ENCODE peak calls at places on chromosomes 16 and 17, in ten cellular contexts. L is A549, T is heart left ventricle, H is breast epithelium, U is stomach, Z is Peyer's patch, J is HCT116, G is upper lobe of left lung, K is IMR-90, P is gastrocnemius medialis. E is an unnamed sample.

GRCh38 chr17:63686138-63686685 is 13.7 kb downstream of the LIMD2 start:
- DNase-seq in L (no peak), T (no peak), H (no peak), U (no peak), Z (no peak), J (no peak), G (no peak), K (no peak), P (no peak), E (no peak)

GRCh38 chr16:48561960-48562393 is 48.0 kb downstream of the N4BP1 start:
- DNase-seq in L (no peak), T (no peak), H (no peak), U (no peak), Z (no peak), J (no peak), G (no peak), K (peak; percentile 31), P (no peak), E (no peak)

GRCh38 chr16:4649744-4650442 is 25.3 kb downstream of the MGRN1 start:
- DNase-seq in L (no peak), T (no peak), H (no peak), U (no peak), Z (no peak), J (no peak), G (no peak), K (no peak), P (no peak), E (no peak)

GRCh38 chr16:86103320-86103719 is 204.4 kb downstream of the IRF8 start:
- DNase-seq in L (no peak), T (no peak), H (no peak), U (no peak), Z (no peak), J (no peak), G (no peak), K (no peak), P (no peak), E (peak; percentile 28)

GRCh38 chr17:78272181-78272913 is 40.9 kb downstream of the TMEM235 start:
- DNase-seq in L (no peak), T (peak; percentile 77), H (peak; percentile 90), U (peak; percentile 79), Z (peak; percentile 74), J (no peak), G (peak; percentile 91), K (peak; percentile 90), P (peak; percentile 27), E (peak; percentile 91)

GRCh38 chr17:43418441-43419374 is 19.9 kb downstream of the ARL4D start:
- DNase-seq in L (peak; percentile 97), T (peak; percentile 77), H (peak; percentile 59), U (no peak), Z (no peak), J (peak; percentile 55), G (no peak), K (peak; percentile 92), P (no peak), E (peak; percentile 94)

GRCh38 chr17:28467456-28468025 is 5.9 kb upstream of the SLC13A2 start:
- DNase-seq in L (no peak), T (no peak), H (no peak), U (no peak), Z (no peak), J (no peak), G (no peak), K (peak; percentile 33), P (no peak), E (no peak)

GRCh38 chr16:30748634-30749445 is 615 bp downstream of the PHKG2 start:
- DNase-seq in L (peak; percentile 46), T (peak; percentile 50), H (no peak), U (no peak), Z (peak; percentile 25), J (no peak), G (peak; percentile 40), K (peak; percentile 52), P (no peak), E (no peak)

GRCh38 chr16:75593308-75593707 is 27.1 kb downstream of the GABARAPL2 start:
- DNase-seq in L (no peak), T (no peak), H (no peak), U (no peak), Z (no peak), J (no peak), G (no peak), K (no peak), P (no peak), E (peak; percentile 29)

GRCh38 chr17:38889745-38890409 is 20.0 kb downstream of the LASP1 start:
- DNase-seq in L (no peak), T (no peak), H (no peak), U (no peak), Z (no peak), J (no peak), G (no peak), K (no peak), P (no peak), E (no peak)
- TF ChIP-seq POLR2A in L (no peak), T (no peak), H (no peak), U (no peak), Z (no peak), J (no peak), G (no peak), K (no peak), P (no peak), E (no peak)

DNA sequence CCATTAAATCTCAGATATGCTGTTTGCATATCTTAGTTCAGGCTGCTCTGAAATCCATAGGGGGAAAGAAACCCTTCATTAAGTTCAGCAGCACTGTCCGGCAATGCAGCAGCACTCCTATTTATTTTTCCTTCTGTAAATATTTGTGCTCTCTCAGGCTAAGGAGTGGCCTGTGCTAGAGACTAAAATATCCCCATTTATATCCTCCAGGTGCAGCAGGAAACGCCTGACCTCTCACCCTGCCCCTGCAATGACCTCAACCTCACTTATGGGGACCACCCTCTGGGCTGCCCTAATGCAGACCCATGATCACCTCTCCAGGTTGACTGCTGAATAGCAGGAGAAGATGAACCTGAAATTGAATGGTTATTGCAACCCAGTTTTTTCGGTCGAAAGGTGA is 165.0 kb upstream of the ELAC2 start:
- DNase-seq in L (no peak), T (no peak), H (no peak), U (no peak), Z (no peak), J (no peak), G (no peak), K (no peak), P (no peak), E (no peak)
- TF ChIP-seq POLR2A in L (no peak), T (no peak), H (no peak), U (no peak), Z (no peak), J (no peak), G (no peak), K (no peak), P (no peak), E (no peak)

GRCh38 chr16:57264381-57264780 is 19.3 kb downstream of the ARL2BP start:
- DNase-seq in L (no peak), T (no peak), H (no peak), U (no peak), Z (no peak), J (no peak), G (peak; percentile 15), K (no peak), P (no peak), E (no peak)

GRCh38 chr16:57263585-57264351 is 18.7 kb downstream of the ARL2BP start:
- DNase-seq in L (no peak), T (no peak), H (no peak), U (no peak), Z (no peak), J (no peak), G (peak; percentile 18), K (no peak), P (no peak), E (no peak)

GRCh38 chr16:57260294-57260929 is 15.4 kb downstream of the ARL2BP start:
- DNase-seq in L (no peak), T (no peak), H (no peak), U (peak; percentile 24), Z (no peak), J (no peak), G (peak; percentile 20), K (peak; percentile 82), P (no peak), E (peak; percentile 78)

GRCh38 chr16:57262841-57263584 is 18.0 kb downstream of the ARL2BP start:
- DNase-seq in L (no peak), T (no peak), H (no peak), U (peak; percentile 59), Z (no peak), J (no peak), G (peak; percentile 21), K (no peak), P (no peak), E (no peak)

GRCh38 chr16:57261806-57262205 is 16.7 kb downstream of the ARL2BP start:
- DNase-seq in L (no peak), T (no peak), H (no peak), U (no peak), Z (no peak), J (no peak), G (peak; percentile 10), K (no peak), P (no peak), E (no peak)
- TF ChIP-seq POLR2A in L (no peak), T (no peak), H (no peak), U (no peak), Z (no peak), J (no peak), G (no peak), K (no peak), P (no peak), E (no peak)

DNA sequence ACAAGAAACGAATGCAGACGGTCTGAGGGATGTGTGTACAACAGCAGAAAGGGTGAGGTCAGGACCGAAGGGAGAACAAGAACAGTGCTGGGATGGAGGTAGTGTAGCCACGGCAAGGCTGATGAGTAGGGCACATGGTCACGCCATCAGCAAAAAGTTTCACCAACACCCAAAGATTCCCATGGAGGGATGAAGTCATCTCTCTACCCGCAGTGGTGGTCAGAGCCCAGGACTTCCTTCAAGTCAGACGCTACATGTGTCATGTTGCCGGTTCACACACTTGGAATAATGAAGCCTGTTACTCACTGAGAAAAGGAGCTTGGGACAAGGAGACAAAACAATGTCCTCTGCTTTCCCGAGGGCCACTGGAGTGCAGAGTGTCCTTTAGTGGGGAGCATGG is 79.7 kb downstream of the SALL1 start:
- DNase-seq in L (no peak), T (no peak), H (no peak), U (no peak), Z (no peak), J (no peak), G (no peak), K (no peak), P (no peak), E (no peak)
- TF ChIP-seq POLR2A in L (no peak), T (no peak), H (no peak), U (no peak), Z (no peak), J (no peak), G (no peak), K (no peak), P (no peak), E (no peak)

DNA sequence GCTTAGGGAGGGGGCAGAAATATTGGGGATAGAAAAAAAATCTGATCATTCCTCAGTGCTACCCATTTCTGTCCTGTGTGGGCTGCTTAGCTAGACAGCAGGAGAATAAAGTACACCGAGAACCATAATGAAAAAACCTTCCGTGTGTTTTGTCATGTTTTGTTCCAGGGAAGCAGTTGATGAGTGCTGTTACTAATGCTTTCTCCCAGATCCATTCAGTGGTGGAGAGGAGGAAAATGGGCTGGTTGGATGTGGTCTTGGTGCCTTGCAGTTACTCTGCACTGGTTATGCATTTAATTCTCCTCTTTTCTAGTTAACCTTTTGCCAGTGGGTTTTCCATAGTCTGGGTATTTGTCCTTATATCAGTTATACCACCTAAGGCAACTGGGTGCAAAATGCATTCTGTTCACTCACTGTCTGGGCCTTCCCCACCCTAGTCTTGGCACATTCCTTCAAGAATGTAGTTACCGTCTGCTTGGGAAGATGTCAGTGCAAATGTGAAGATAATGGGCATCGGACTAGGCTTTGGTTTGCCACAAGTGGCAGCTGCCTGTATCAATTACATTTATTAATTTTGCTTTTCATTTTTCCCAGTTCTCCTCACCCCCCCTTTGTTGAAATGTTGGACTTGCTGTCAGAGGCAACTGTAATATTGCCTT is 9.3 kb upstream of the TBKBP1 start:
- DNase-seq in L (no peak), T (no peak), H (no peak), U (no peak), Z (no peak), J (no peak), G (no peak), K (no peak), P (no peak), E (no peak)
- TF ChIP-seq POLR2A in L (no peak), T (no peak), H (no peak), U (no peak), Z (no peak), J (no peak), G (no peak), K (no peak), P (no peak), E (no peak)

E was measured in lower leg skin.